ENCODE peak calls at places on chromosomes 11 and 22, in seven cellular contexts. S is HCT116; V is HTR-8/SVneo; I is stimulated activated CD4-positive, alpha-beta T cell treated with anti-CD3 and anti-CD28 coated beads, TNF-alpha, amount 100 ng/mL, for 48 hours; Y is glomerular endothelial cell; H is midbrain; C is stimulated activated CD8-positive, alpha-beta memory T cell treated with anti-CD3 and anti-CD28 coated beads, Interleukin-4, amount 100 ng/mL, for 4 hours. A is an unnamed sample.

GRCh38 chr11:25734592-25735211 is 597.2 kb upstream of the ANO3 start:
- DNase-seq in I (no peak), V (peak), H (no peak), S (no peak), C (no peak), Y (peak), A (no peak)

GRCh38 chr11:64086263-64086938 is 50.7 kb downstream of the FLRT1 start:
- DNase-seq in C (no peak), I (no peak), S (no peak), V (no peak), Y (no peak), H (peak), A (no peak)

GRCh38 chr22:41351011-41351410 is 30.7 kb upstream of the TEF start:
- DNase-seq in H (no peak), I (no peak), Y (no peak), S (no peak), C (no peak), V (no peak), A (no peak)

GRCh38 chr11:132844956-132845355 is 687.3 kb downstream of the OPCML start:
- DNase-seq in C (no peak), S (no peak), Y (no peak), I (no peak), V (peak), H (no peak), A (no peak)

GRCh38 chr11:126603486-126603885 is 248.0 kb downstream of the ST3GAL4 start:
- DNase-seq in C (no peak), V (no peak), S (no peak), H (no peak), I (no peak), Y (no peak), A (no peak)

GRCh38 chr22:50729391-50730012 is 8.5 kb upstream of the ACR start:
- DNase-seq in I (no peak), C (no peak), V (no peak), Y (no peak), H (no peak), S (no peak), A (no peak)

GRCh38 chr11:121415861-121416260 is 36.3 kb upstream of the SORL1 start:
- DNase-seq in Y (no peak), S (no peak), I (no peak), C (no peak), V (no peak), H (no peak), A (no peak)

GRCh38 chr11:34175284-34176019 is 70.0 kb downstream of the NAT10 start:
- DNase-seq in V (no peak), I (no peak), C (no peak), Y (no peak), S (no peak), H (no peak), A (no peak)

GRCh38 chr22:49825436-49825835 is 2.2 kb downstream of the BRD1 start:
- DNase-seq in I (no peak), H (no peak), S (no peak), V (no peak), C (no peak), Y (no peak), A (no peak)

GRCh38 chr22:23608583-23608982 is 23.5 kb downstream of the DRICH1 start:
- DNase-seq in I (no peak), V (peak), C (no peak), H (no peak), Y (no peak), S (no peak), A (no peak)

GRCh38 chr11:13463779-13464290 is 813 bp upstream of the BTBD10 start:
- DNase-seq in I (no peak), V (no peak), S (no peak), Y (no peak), C (no peak), H (no peak), A (no peak)

GRCh38 chr11:63961608-63962412 is 12.6 kb upstream of the COX8A start:
- DNase-seq in C (no peak), S (no peak), H (no peak), Y (no peak), V (no peak), I (no peak), A (no peak)